ENCODE peak calls at places on chromosomes 13 and 19, in ten cellular contexts. One of them, this sample, is unnamed.

GRCh38 chr13:84479656-84480055 is 597.4 kb upstream of the SLITRK1 start:
- DNase-seq in suprapubic skin: no peak
- DNase-seq in A549: no peak
- DNase-seq in sigmoid colon: no peak
- DNase-seq in adrenal gland: no peak
- DNase-seq in uterus: no peak
- DNase-seq in H1: no peak
- DNase-seq in body of pancreas: no peak
- DNase-seq in IMR-90: peak
- DNase-seq in heart left ventricle: no peak
- DNase-seq in this sample: no peak

GRCh38 chr13:51838235-51838846 is 6.6 kb downstream of the TMEM272 start:
- DNase-seq in body of pancreas: no peak
- DNase-seq in suprapubic skin: no peak
- DNase-seq in IMR-90: peak
- DNase-seq in heart left ventricle: no peak
- DNase-seq in uterus: no peak
- DNase-seq in H1: no peak
- DNase-seq in sigmoid colon: no peak
- DNase-seq in A549: no peak
- DNase-seq in adrenal gland: no peak
- DNase-seq in this sample: no peak

GRCh38 chr19:13825489-13826475 is 30.5 kb downstream of the ZSWIM4 start:
- DNase-seq in IMR-90: no peak
- DNase-seq in body of pancreas: no peak
- DNase-seq in adrenal gland: no peak
- DNase-seq in uterus: no peak
- DNase-seq in sigmoid colon: no peak
- DNase-seq in H1: no peak
- DNase-seq in suprapubic skin: no peak
- DNase-seq in A549: peak
- DNase-seq in heart left ventricle: no peak
- DNase-seq in this sample: no peak

GRCh38 chr13:94556016-94556415 is 39.9 kb downstream of the TGDS start:
- DNase-seq in uterus: no peak
- DNase-seq in suprapubic skin: no peak
- DNase-seq in adrenal gland: no peak
- DNase-seq in heart left ventricle: no peak
- DNase-seq in sigmoid colon: no peak
- DNase-seq in H1: no peak
- DNase-seq in A549: no peak
- DNase-seq in IMR-90: no peak
- DNase-seq in body of pancreas: no peak
- DNase-seq in this sample: no peak

GRCh38 chr13:66036024-66036614 is 1194.0 kb downstream of the PCDH9 start:
- DNase-seq in uterus: no peak
- DNase-seq in sigmoid colon: no peak
- DNase-seq in heart left ventricle: no peak
- DNase-seq in A549: no peak
- DNase-seq in suprapubic skin: no peak
- DNase-seq in adrenal gland: no peak
- DNase-seq in IMR-90: peak
- DNase-seq in H1: no peak
- DNase-seq in body of pancreas: no peak
- DNase-seq in this sample: no peak

GRCh38 chr13:24406524-24406923 is 97.1 kb downstream of the C1QTNF9 start:
- DNase-seq in adrenal gland: no peak
- DNase-seq in H1: no peak
- DNase-seq in IMR-90: no peak
- DNase-seq in suprapubic skin: no peak
- DNase-seq in body of pancreas: no peak
- DNase-seq in sigmoid colon: no peak
- DNase-seq in uterus: no peak
- DNase-seq in A549: no peak
- DNase-seq in heart left ventricle: no peak
- DNase-seq in this sample: no peak

GRCh38 chr13:42812311-42812710 is 30.9 kb downstream of the FAM216B start:
- DNase-seq in sigmoid colon: no peak
- DNase-seq in body of pancreas: no peak
- DNase-seq in A549: no peak
- DNase-seq in suprapubic skin: no peak
- DNase-seq in H1: no peak
- DNase-seq in uterus: no peak
- DNase-seq in adrenal gland: no peak
- DNase-seq in heart left ventricle: no peak
- DNase-seq in IMR-90: no peak
- DNase-seq in this sample: no peak

GRCh38 chr13:34869737-34870136 is 72.3 kb upstream of the NBEA start:
- DNase-seq in H1: no peak
- DNase-seq in body of pancreas: no peak
- DNase-seq in heart left ventricle: no peak
- DNase-seq in uterus: no peak
- DNase-seq in sigmoid colon: no peak
- DNase-seq in suprapubic skin: no peak
- DNase-seq in A549: no peak
- DNase-seq in IMR-90: no peak
- DNase-seq in adrenal gland: no peak
- DNase-seq in this sample: no peak

GRCh38 chr13:75636339-75637095 is 387 bp downstream of the LMO7 start:
- DNase-seq in heart left ventricle: no peak
- DNase-seq in sigmoid colon: no peak
- DNase-seq in IMR-90: peak
- DNase-seq in uterus: peak
- DNase-seq in body of pancreas: peak
- DNase-seq in suprapubic skin: no peak
- DNase-seq in H1: no peak
- DNase-seq in adrenal gland: peak
- DNase-seq in A549: no peak
- DNase-seq in this sample: no peak

GRCh38 chr19:32924200-32924599 is 47.6 kb downstream of the CEP89 start:
- DNase-seq in heart left ventricle: no peak
- DNase-seq in IMR-90: peak
- DNase-seq in sigmoid colon: no peak
- DNase-seq in adrenal gland: peak
- DNase-seq in A549: peak
- DNase-seq in uterus: no peak
- DNase-seq in suprapubic skin: no peak
- DNase-seq in body of pancreas: no peak
- DNase-seq in H1: no peak
- DNase-seq in this sample: no peak

GRCh38 chr13:26529441-26529840 is 28.0 kb upstream of the WASF3 start:
- DNase-seq in suprapubic skin: no peak
- DNase-seq in adrenal gland: peak
- DNase-seq in heart left ventricle: peak
- DNase-seq in A549: peak
- DNase-seq in body of pancreas: peak
- DNase-seq in IMR-90: peak
- DNase-seq in sigmoid colon: no peak
- DNase-seq in uterus: no peak
- DNase-seq in H1: peak
- DNase-seq in this sample: no peak

GRCh38 chr19:2376784-2377519 is 16.9 kb downstream of the TMPRSS9 start:
- DNase-seq in adrenal gland: no peak
- DNase-seq in suprapubic skin: no peak
- DNase-seq in A549: no peak
- DNase-seq in heart left ventricle: no peak
- DNase-seq in sigmoid colon: no peak
- DNase-seq in body of pancreas: no peak
- DNase-seq in uterus: no peak
- DNase-seq in H1: no peak
- DNase-seq in IMR-90: no peak
- DNase-seq in this sample: no peak

GRCh38 chr13:89694471-89694870 is 1653.0 kb upstream of the MIR17HG start:
- DNase-seq in A549: no peak
- DNase-seq in body of pancreas: no peak
- DNase-seq in H1: no peak
- DNase-seq in adrenal gland: no peak
- DNase-seq in sigmoid colon: no peak
- DNase-seq in uterus: no peak
- DNase-seq in IMR-90: no peak
- DNase-seq in heart left ventricle: no peak
- DNase-seq in suprapubic skin: no peak
- DNase-seq in this sample: no peak

DNA sequence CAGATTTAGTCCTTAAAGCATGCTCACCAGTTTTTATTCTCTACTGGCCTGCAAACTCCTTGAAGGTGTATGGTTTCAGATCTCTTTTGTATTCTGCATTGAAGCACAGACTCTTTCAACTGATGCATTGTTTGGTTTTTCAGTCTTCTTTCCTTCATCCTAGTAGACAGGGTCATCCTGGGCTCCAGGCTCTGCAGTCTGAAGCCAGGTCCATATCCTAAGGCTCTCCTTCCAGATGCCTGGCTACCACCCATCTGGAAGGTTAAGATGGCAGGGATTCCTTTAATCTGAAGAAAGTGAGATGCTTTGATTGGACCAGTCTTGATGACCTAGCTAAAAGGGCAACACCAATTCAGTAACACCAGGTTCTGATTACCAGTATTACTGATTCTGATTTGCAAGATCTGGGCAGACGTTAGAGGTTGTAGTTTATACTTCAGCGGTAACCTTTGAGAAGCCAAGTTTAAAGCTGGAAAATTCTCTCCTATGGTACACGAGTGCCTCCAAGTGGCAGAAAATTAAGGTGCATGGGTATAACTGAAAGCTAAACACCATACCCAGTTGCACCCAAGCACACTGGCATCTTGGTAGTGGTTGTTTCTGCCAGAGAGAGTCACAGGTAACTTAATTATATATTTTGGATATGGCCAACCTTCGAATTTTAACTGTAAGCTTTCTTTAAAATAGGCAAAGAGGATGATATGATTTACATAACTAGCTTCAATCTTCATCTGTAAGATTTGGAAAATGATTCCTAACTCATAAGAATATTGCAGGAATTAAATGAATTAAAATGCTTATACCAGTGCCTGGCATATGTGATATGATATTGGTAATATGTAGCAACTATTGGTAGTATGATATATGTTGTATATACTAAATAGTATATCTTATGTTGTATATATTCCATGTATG is 1651.9 kb upstream of the MIR17HG start:
- DNase-seq in suprapubic skin: no peak
- DNase-seq in A549: peak
- DNase-seq in heart left ventricle: no peak
- DNase-seq in IMR-90: peak
- DNase-seq in H1: peak
- DNase-seq in adrenal gland: peak
- DNase-seq in body of pancreas: peak
- DNase-seq in sigmoid colon: no peak
- DNase-seq in uterus: no peak
- DNase-seq in this sample: no peak
- TF ChIP-seq CTCF in suprapubic skin: peak
- TF ChIP-seq CTCF in A549: peak
- TF ChIP-seq CTCF in heart left ventricle: peak
- TF ChIP-seq CTCF in IMR-90: peak
- TF ChIP-seq CTCF in H1: peak
- TF ChIP-seq CTCF in adrenal gland: peak
- TF ChIP-seq CTCF in body of pancreas: peak
- TF ChIP-seq CTCF in sigmoid colon: peak
- TF ChIP-seq CTCF in uterus: no peak
- TF ChIP-seq CTCF in this sample: peak

GRCh38 chr19:16117594-16118033 is 5.9 kb downstream of the RAB8A start:
- DNase-seq in suprapubic skin: no peak
- DNase-seq in heart left ventricle: no peak
- DNase-seq in H1: no peak
- DNase-seq in uterus: no peak
- DNase-seq in IMR-90: no peak
- DNase-seq in sigmoid colon: no peak
- DNase-seq in body of pancreas: no peak
- DNase-seq in adrenal gland: no peak
- DNase-seq in A549: no peak
- DNase-seq in this sample: no peak
- TF ChIP-seq POLR2A in suprapubic skin: no peak
- TF ChIP-seq POLR2A in heart left ventricle: no peak
- TF ChIP-seq POLR2A in H1: no peak
- TF ChIP-seq POLR2A in uterus: no peak
- TF ChIP-seq POLR2A in IMR-90: no peak
- TF ChIP-seq POLR2A in sigmoid colon: no peak
- TF ChIP-seq POLR2A in body of pancreas: no peak
- TF ChIP-seq POLR2A in adrenal gland: no peak
- TF ChIP-seq POLR2A in A549: no peak
- TF ChIP-seq POLR2A in this sample: no peak

GRCh38 chr13:36981156-36981743 is 17.9 kb downstream of the ALG5 start:
- DNase-seq in A549: peak
- DNase-seq in uterus: no peak
- DNase-seq in adrenal gland: no peak
- DNase-seq in sigmoid colon: no peak
- DNase-seq in H1: no peak
- DNase-seq in heart left ventricle: no peak
- DNase-seq in suprapubic skin: no peak
- DNase-seq in IMR-90: peak
- DNase-seq in body of pancreas: no peak
- DNase-seq in this sample: no peak
- TF ChIP-seq CTCF in A549: peak
- TF ChIP-seq CTCF in uterus: peak
- TF ChIP-seq CTCF in adrenal gland: peak
- TF ChIP-seq CTCF in sigmoid colon: peak
- TF ChIP-seq CTCF in H1: peak
- TF ChIP-seq CTCF in heart left ventricle: peak
- TF ChIP-seq CTCF in suprapubic skin: peak
- TF ChIP-seq CTCF in IMR-90: peak
- TF ChIP-seq CTCF in body of pancreas: peak
- TF ChIP-seq CTCF in this sample: peak

GRCh38 chr19:29667941-29668340 is 2.7 kb downstream of the PLEKHF1 start:
- DNase-seq in uterus: no peak
- DNase-seq in sigmoid colon: peak
- DNase-seq in A549: no peak
- DNase-seq in body of pancreas: no peak
- DNase-seq in heart left ventricle: no peak
- DNase-seq in IMR-90: no peak
- DNase-seq in H1: no peak
- DNase-seq in suprapubic skin: no peak
- DNase-seq in adrenal gland: no peak
- DNase-seq in this sample: peak

GRCh38 chr19:29665215-29665825 is at the start of gene PLEKHF1:
- DNase-seq in H1: no peak
- DNase-seq in suprapubic skin: peak
- DNase-seq in body of pancreas: peak
- DNase-seq in IMR-90: peak
- DNase-seq in sigmoid colon: peak
- DNase-seq in heart left ventricle: peak
- DNase-seq in uterus: peak
- DNase-seq in adrenal gland: peak
- DNase-seq in A549: peak
- DNase-seq in this sample: peak

GRCh38 chr19:29665826-29666633 is 769 bp downstream of the PLEKHF1 start:
- DNase-seq in adrenal gland: peak
- DNase-seq in A549: no peak
- DNase-seq in IMR-90: peak
- DNase-seq in suprapubic skin: peak
- DNase-seq in body of pancreas: no peak
- DNase-seq in sigmoid colon: peak
- DNase-seq in uterus: peak
- DNase-seq in heart left ventricle: peak
- DNase-seq in H1: no peak
- DNase-seq in this sample: peak

GRCh38 chr19:29667390-29667783 is 2.1 kb downstream of the PLEKHF1 start:
- DNase-seq in A549: no peak
- DNase-seq in uterus: no peak
- DNase-seq in heart left ventricle: no peak
- DNase-seq in adrenal gland: no peak
- DNase-seq in IMR-90: no peak
- DNase-seq in body of pancreas: no peak
- DNase-seq in suprapubic skin: no peak
- DNase-seq in H1: no peak
- DNase-seq in sigmoid colon: peak
- DNase-seq in this sample: no peak

GRCh38 chr19:29666634-29667389 is 1.6 kb downstream of the PLEKHF1 start:
- DNase-seq in body of pancreas: peak
- DNase-seq in A549: no peak
- DNase-seq in heart left ventricle: peak
- DNase-seq in IMR-90: peak
- DNase-seq in uterus: peak
- DNase-seq in adrenal gland: peak
- DNase-seq in sigmoid colon: peak
- DNase-seq in suprapubic skin: peak
- DNase-seq in H1: no peak
- DNase-seq in this sample: peak
- TF ChIP-seq POLR2A in body of pancreas: no peak
- TF ChIP-seq POLR2A in A549: no peak
- TF ChIP-seq POLR2A in heart left ventricle: no peak
- TF ChIP-seq POLR2A in IMR-90: no peak
- TF ChIP-seq POLR2A in uterus: no peak
- TF ChIP-seq POLR2A in adrenal gland: no peak
- TF ChIP-seq POLR2A in sigmoid colon: no peak
- TF ChIP-seq POLR2A in suprapubic skin: no peak
- TF ChIP-seq POLR2A in H1: no peak
- TF ChIP-seq POLR2A in this sample: no peak

This sample was measured in right lobe of liver.